ENCODE peak calls at places on chromosome 10, in eight cellular contexts. H, Q, Z, Y, X, L, I and J are unnamed samples.

GRCh38 chr10:76311752-76312699 is 880.6 kb downstream of the LRMDA start:
- DNase-seq in H (no peak), Z (no peak), L (peak), X (peak), Q (peak), I (no peak), Y (peak), J (peak)

GRCh38 chr10:62373995-62374861 is at the start of gene ZNF365:
- DNase-seq in H (peak), I (no peak), Z (peak), X (peak), Q (no peak), L (peak), Y (peak), J (peak)

GRCh38 chr10:70430489-70431445 is 10.7 kb downstream of the NODAL start:
- DNase-seq in Y (peak), Q (peak), L (peak), H (no peak), I (no peak), Z (peak), X (peak), J (peak)

GRCh38 chr10:27561362-27561761 is 57.3 kb downstream of the RAB18 start:
- DNase-seq in Y (no peak), Z (no peak), Q (no peak), X (no peak), I (no peak), H (no peak), L (no peak), J (no peak)

GRCh38 chr10:124680675-124681074 is 63.5 kb downstream of the FAM53B start:
- DNase-seq in H (no peak), Q (no peak), X (no peak), Y (no peak), I (no peak), L (peak), Z (peak), J (no peak)

GRCh38 chr10:11472158-11472753 is 139.2 kb downstream of the USP6NL start:
- DNase-seq in Z (peak), X (peak), Y (peak), L (peak), Q (peak), I (no peak), H (peak), J (peak)

GRCh38 chr10:58518775-58519174 is 6.1 kb downstream of the BICC1 start:
- DNase-seq in Q (no peak), I (peak), L (peak), Y (no peak), X (peak), Z (no peak), H (no peak), J (no peak)

GRCh38 chr10:49299816-49300139 is 808 bp downstream of the C10orf71 start:
- DNase-seq in L (no peak), Y (no peak), H (no peak), Q (no peak), I (no peak), X (no peak), Z (no peak), J (no peak)

GRCh38 chr10:124525751-124526600 is 64.4 kb downstream of the LHPP start:
- DNase-seq in X (no peak), Z (no peak), Y (no peak), H (no peak), Q (no peak), L (no peak), I (no peak), J (no peak)

DNA sequence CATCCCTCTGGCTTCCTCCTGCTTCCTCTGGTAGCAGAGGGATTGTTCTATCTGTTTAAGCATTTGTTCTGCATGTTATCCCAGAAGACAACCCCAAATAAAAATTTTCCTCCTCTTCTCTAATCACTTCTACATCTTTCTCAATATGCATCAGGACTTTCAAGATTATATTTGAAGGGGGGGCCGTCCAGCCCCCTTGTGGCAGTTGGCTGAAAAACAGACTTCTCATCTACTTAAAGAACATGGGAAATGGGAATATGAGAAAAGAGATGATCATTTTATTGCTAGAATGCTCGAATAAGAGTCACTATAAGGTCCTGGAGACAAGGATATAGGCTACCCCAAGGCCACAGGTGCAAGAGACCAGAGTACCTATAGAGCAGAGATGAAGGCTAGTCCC is 466.0 kb downstream of the REEP3 start:
- DNase-seq in Z (no peak), Q (no peak), L (no peak), Y (no peak), X (no peak), H (no peak), I (no peak), J (no peak)
- TF ChIP-seq CTCF in Z (no peak), Q (no peak), L (no peak), Y (peak), X (peak), H (no peak), I (no peak), J (no peak)

GRCh38 chr10:114684822-114685209 is 26.7 kb upstream of the ABLIM1 start:
- DNase-seq in L (peak), Z (no peak), Y (no peak), Q (peak), X (peak), H (no peak), I (peak), J (peak)
- H3K4me3 ChIP-seq in L (no peak), Z (peak), Y (no peak), Q (peak), X (no peak), H (no peak), I (no peak), J (no peak)

DNA sequence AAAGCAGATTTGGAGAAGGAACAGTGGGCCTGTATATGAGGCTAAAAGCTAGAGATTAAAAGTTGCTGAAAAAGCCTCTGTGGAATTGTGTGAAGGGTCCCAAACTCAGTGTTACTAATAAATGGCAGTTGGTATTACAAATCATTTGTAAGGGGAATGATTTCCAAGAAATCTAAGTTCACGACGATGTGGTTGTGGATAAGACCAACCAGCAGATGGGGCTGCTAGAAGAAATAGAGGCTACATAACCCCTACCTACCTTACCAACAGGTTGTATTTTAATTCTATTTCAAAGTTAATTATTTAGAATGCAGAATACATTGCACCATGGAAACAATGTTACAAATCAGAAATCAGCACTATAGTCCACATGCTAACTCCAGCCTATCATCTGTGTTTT is 377.1 kb downstream of the HPSE2 start:
- DNase-seq in X (no peak), Y (peak), H (no peak), I (no peak), Z (no peak), Q (peak), L (peak), J (peak)
- TF ChIP-seq CTCF in X (no peak), Y (peak), H (no peak), I (no peak), Z (no peak), Q (peak), L (peak), J (no peak)

DNA sequence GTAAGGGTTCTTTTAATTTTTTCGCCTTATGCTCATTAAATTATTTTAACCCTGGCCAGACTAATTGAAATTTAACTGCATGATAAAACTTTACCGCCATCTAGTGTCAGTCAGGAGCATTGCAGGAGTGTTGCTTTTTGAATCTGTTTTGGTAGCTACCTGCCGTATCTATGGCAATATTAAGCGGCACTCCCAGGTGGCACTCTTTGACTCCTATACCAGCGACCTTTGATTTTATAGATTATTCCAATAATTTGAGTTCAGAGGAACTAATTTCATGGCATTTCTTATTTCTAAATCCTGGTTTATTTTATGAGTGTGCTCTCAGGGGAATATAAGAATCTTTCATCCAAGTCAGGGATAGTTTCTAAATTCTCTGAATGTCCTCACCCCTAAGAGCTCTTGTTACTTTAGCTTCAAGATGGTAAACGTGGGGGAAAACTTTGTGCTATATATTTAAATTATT is 198.9 kb downstream of the REEP3 start:
- DNase-seq in X (peak), H (peak), I (no peak), Y (peak), Q (peak), L (peak), Z (no peak), J (peak)
- H3K4me3 ChIP-seq in X (no peak), H (no peak), I (no peak), Y (no peak), Q (no peak), L (no peak), Z (no peak), J (no peak)

GRCh38 chr10:23338155-23338828 is 6.3 kb downstream of the C10orf67 start:
- DNase-seq in Y (peak), Q (peak), I (peak), H (no peak), Z (no peak), L (peak), X (peak), J (peak)
- TF ChIP-seq CTCF in Y (peak), Q (peak), I (no peak), H (no peak), Z (no peak), L (peak), X (no peak), J (peak)

DNA sequence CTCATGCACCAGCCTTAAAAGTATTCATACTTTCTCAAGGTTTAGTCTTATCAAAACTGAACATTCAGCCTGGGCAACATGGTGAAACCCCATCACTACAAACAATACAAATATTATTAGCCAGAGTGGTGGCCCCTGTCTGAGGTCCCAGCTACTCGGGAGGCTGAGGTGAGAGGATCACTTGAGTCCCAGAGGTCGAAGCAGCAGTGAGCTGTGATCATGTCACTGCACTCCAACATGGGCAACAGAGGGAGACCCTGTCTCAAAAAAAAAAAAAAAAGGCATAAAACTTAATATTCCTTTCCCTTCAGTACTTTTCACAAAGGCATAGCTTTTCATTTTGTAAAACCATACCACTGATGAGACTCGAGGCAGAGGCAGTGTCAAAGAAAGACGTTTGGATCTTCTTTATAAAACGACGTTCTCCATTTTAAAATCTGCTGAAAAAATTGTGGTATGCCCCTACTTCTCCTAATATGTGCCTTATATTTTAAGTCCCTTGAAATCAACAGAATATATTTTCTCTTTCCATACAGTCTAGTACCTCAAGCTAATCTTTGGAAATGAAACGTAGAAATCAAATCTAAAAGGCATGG is 1.9 kb downstream of the NSUN6 start:
- DNase-seq in X (no peak), I (no peak), Y (no peak), Q (no peak), Z (no peak), H (no peak), L (no peak), J (no peak)
- H3K4me3 ChIP-seq in X (no peak), I (no peak), Y (peak), Q (peak), Z (no peak), H (no peak), L (no peak), J (no peak)

DNA sequence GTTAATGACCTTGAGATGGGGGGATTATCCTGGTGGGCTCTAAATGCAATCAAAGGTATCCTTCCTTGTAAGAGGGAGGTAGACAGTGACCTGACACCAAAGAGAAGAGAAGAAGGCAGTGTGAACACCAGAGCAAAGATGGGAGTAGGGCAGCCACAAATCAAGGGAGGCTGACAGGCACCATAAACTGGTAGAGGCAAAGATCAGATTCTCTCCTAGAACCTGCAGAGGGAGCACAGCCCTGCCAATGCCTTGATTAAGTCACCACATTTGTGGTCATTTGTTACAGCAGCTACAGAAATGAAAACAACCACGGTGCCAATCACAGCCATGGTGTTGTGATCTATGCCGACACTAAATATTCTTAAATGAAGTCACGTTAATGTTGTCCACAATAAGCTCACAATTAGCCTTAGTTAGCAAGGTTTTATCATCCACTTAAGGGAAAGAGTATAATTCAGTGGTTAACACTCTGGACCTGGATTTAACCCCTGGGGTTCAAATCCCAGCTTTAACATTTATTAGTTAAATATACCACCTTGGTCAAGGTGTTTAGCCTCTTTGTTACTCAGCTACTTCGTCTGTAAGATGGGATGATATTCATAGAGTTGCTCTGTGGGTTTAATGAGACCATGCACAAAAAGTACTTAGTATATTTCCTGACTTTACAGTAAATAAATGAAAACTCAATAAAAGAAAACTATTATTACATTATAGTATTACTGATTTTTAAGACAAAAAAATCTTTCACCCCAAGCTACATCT is 70.8 kb downstream of the SGMS1 start:
- DNase-seq in L (peak), I (no peak), Z (no peak), Y (peak), Q (no peak), H (peak), X (peak), J (peak)
- TF ChIP-seq CTCF in L (peak), I (peak), Z (peak), Y (peak), Q (peak), H (no peak), X (peak), J (peak)

GRCh38 chr10:103679096-103679790 is 176.1 kb downstream of the SH3PXD2A start:
- DNase-seq in H (no peak), Q (no peak), L (no peak), I (no peak), Z (no peak), X (no peak), Y (no peak), J (no peak)
- H3K4me3 ChIP-seq in H (no peak), Q (no peak), L (no peak), I (no peak), Z (no peak), X (no peak), Y (no peak), J (no peak)

DNA sequence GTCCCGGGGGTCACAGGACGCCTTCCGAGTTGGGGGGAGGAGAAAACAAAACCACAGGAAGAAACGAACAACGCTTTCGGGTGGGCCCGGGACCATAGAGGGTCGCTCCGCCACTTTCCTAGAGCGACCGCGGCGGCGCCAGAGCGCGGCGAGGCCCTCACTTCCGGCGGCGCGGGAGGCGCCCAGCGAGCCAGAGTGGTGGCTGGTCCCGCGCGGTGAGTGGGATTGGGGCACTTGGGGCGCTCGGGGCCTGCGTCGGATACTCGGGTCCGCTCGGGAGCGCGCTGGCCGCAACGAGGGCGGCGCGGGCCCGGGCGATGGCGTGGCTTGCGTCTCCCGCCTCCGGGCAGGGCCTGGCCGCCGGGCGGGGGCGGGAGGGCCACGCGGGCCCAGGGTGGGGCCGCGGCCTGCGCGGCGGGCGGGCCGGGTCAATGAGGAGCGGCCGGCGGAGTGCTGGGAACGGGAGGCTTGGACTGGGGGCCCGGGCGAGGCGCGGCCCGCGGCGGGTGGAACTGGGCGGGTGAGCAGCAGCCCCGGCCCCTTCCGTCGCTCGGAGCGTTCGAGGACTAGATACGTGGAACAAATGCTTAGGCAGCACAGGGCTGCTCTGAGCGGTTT is at the start of gene ZNF22:
- DNase-seq in L (peak), Z (peak), X (peak), H (peak), I (no peak), Y (peak), Q (no peak), J (no peak)
- TF ChIP-seq CTCF in L (no peak), Z (peak), X (no peak), H (no peak), I (no peak), Y (no peak), Q (no peak), J (peak)